ENCODE peak calls at places on chromosomes 5 and 9, in seven cellular contexts. C is GM12865; I is M059J; L is HCT116; F is naive thymus-derived CD8-positive, alpha-beta T cell; W is GM06990; U is mesendoderm. A is an unnamed sample.

GRCh38 chr5:29001666-29002065 is 1963.3 kb upstream of the CDH9 start:
- DNase-seq in C (no peak), I (no peak), L (no peak), F (no peak), W (no peak), U (peak), A (no peak)

GRCh38 chr5:170848033-170848432 is 13.8 kb upstream of the RANBP17 start:
- DNase-seq in C (no peak), I (no peak), L (no peak), F (no peak), W (no peak), U (no peak), A (no peak)

GRCh38 chr5:7615566-7616061 is 219.7 kb downstream of the ADCY2 start:
- DNase-seq in C (no peak), I (no peak), L (no peak), F (no peak), W (no peak), U (peak), A (no peak)

GRCh38 chr5:172454355-172455086 is at the start of gene SH3PXD2B:
- DNase-seq in C (peak), I (peak), L (no peak), F (no peak), W (peak), U (peak), A (peak)

GRCh38 chr9:35609820-35610163 is 4.7 kb downstream of the TESK1 start:
- DNase-seq in C (no peak), I (no peak), L (no peak), F (no peak), W (no peak), U (no peak), A (no peak)

GRCh38 chr5:37971483-37972024 is 131.7 kb upstream of the GDNF start:
- DNase-seq in C (no peak), I (no peak), L (no peak), F (no peak), W (no peak), U (no peak), A (no peak)

GRCh38 chr5:37896159-37896558 is 56.3 kb upstream of the GDNF start:
- DNase-seq in C (no peak), I (peak), L (no peak), F (no peak), W (no peak), U (no peak), A (no peak)

GRCh38 chr5:101067415-101067814 is 164.3 kb upstream of the ST8SIA4 start:
- DNase-seq in C (no peak), I (no peak), L (no peak), F (no peak), W (no peak), U (peak), A (no peak)

GRCh38 chr9:22278426-22278825 is 168.2 kb upstream of the DMRTA1 start:
- DNase-seq in C (no peak), I (no peak), L (no peak), F (no peak), W (no peak), U (no peak), A (no peak)

GRCh38 chr9:70830618-70831017 is 290.8 kb downstream of the TRPM3 start:
- DNase-seq in C (no peak), I (no peak), L (no peak), F (no peak), W (no peak), U (no peak), A (no peak)

GRCh38 chr5:120442694-120443093 is 21.4 kb upstream of the PRR16 start:
- DNase-seq in C (no peak), I (no peak), L (no peak), F (no peak), W (no peak), U (no peak), A (peak)

GRCh38 chr5:123209163-123210013 is 120.3 kb downstream of the PRDM6 start:
- DNase-seq in C (peak), I (peak), L (peak), F (no peak), W (no peak), U (no peak), A (no peak)

GRCh38 chr5:160369990-160370712 is at the start of gene C1QTNF2:
- DNase-seq in C (peak), I (peak), L (no peak), F (no peak), W (no peak), U (peak), A (peak)

A was measured in heart left ventricle.